ENCODE peak calls at places on chromosomes 7 and 10, in five cellular contexts. Q is naive B cell; U is globus pallidus; O is effector memory CD4-positive, alpha-beta T cell; H is mucosa of gallbladder. I is an unnamed sample.

GRCh38 chr10:79202188-79203013 is 133.6 kb downstream of the ZMIZ1 start:
- DNase-seq in Q (peak; percentile 15), U (no peak), O (no peak), H (peak; percentile 38), I (no peak)

GRCh38 chr10:25175527-25176420 is 973 bp downstream of the GPR158 start:
- DNase-seq in Q (no peak), U (peak; percentile 7), O (no peak), H (peak; percentile 12), I (no peak)

GRCh38 chr10:108673756-108674155 is 1249.6 kb downstream of the XPNPEP1 start:
- DNase-seq in Q (no peak), U (no peak), O (no peak), H (no peak), I (no peak)

GRCh38 chr7:148588891-148589215 is 1.7 kb upstream of the C7orf33 start:
- DNase-seq in Q (no peak), U (no peak), O (no peak), H (no peak), I (no peak)

GRCh38 chr10:65941098-65941655 is 984.7 kb upstream of the LRRTM3 start:
- DNase-seq in Q (no peak), U (no peak), O (no peak), H (no peak), I (no peak)

GRCh38 chr10:4384254-4384653 is 441.8 kb upstream of the AKR1E2 start:
- DNase-seq in Q (no peak), U (no peak), O (no peak), H (no peak), I (no peak)

GRCh38 chr10:89535185-89536012 is at the start of gene SLC16A12:
- DNase-seq in Q (no peak), U (no peak), O (no peak), H (no peak), I (no peak)

GRCh38 chr10:117461766-117462423 is 80.7 kb upstream of the EMX2 start:
- DNase-seq in Q (no peak), U (no peak), O (no peak), H (no peak), I (no peak)

GRCh38 chr7:1884583-1885350 is 214.7 kb downstream of the ELFN1 start:
- DNase-seq in Q (no peak), U (no peak), O (no peak), H (no peak), I (no peak)

GRCh38 chr7:2651336-2651735 is 19.6 kb downstream of the TTYH3 start:
- DNase-seq in Q (no peak), U (no peak), O (no peak), H (no peak), I (no peak)

GRCh38 chr10:31152421-31153133 is 120.9 kb upstream of the ZNF438 start:
- DNase-seq in Q (no peak), U (no peak), O (no peak), H (no peak), I (no peak)

GRCh38 chr10:75469018-75469616 is 37.7 kb downstream of the LRMDA start:
- DNase-seq in Q (no peak), U (no peak), O (no peak), H (peak; percentile 32), I (no peak)

GRCh38 chr10:12344375-12345110 is 4.8 kb upstream of the CAMK1D start:
- DNase-seq in Q (no peak), U (no peak), O (no peak), H (no peak), I (no peak)

GRCh38 chr10:68553599-68553998 is 6.5 kb upstream of the TET1 start:
- DNase-seq in Q (no peak), U (no peak), O (no peak), H (no peak), I (no peak)

GRCh38 chr10:35794703-35795102 is 152.6 kb upstream of the FZD8 start:
- DNase-seq in Q (no peak), U (no peak), O (no peak), H (no peak), I (no peak)

GRCh38 chr7:66247387-66248078 is 42.4 kb downstream of the TPST1 start:
- DNase-seq in Q (no peak), U (no peak), O (no peak), H (no peak), I (no peak)

GRCh38 chr7:39948375-39948774 is 1.7 kb upstream of the CDK13 start:
- DNase-seq in Q (no peak), U (no peak), O (no peak), H (no peak), I (no peak)

GRCh38 chr7:79454325-79454960 is 976 bp upstream of the MAGI2 start:
- DNase-seq in Q (no peak), U (no peak), O (no peak), H (peak; percentile 16), I (no peak)

I was measured in GM12878.